ENCODE peak calls at places on chromosomes 12 and 14, in ten cellular contexts. Q is foreskin fibroblast, J is brain microvascular endothelial cell, F is keratinocyte, H is progenitor cell of endocrine pancreas, G is gastrocnemius medialis, U is fibroblast of mammary gland, T is breast epithelium, W is H9, E is GM10248. M is an unnamed sample.

GRCh38 chr14:104119119-104119699 is 19.2 kb upstream of the KIF26A start:
- DNase-seq in E (no peak), G (no peak), U (no peak), Q (no peak), H (no peak), F (no peak), W (peak; percentile 31), J (no peak), T (no peak), M (no peak)

GRCh38 chr14:78933948-78934524 is 763.9 kb downstream of the NRXN3 start:
- DNase-seq in Q (peak; percentile 45), U (peak; percentile 46), G (no peak), W (no peak), F (no peak), J (no peak), T (no peak), E (peak; percentile 30), H (no peak), M (peak; percentile 25)

GRCh38 chr12:84079621-84080020 is 833.0 kb downstream of the SLC6A15 start:
- DNase-seq in E (no peak), J (peak; percentile 38), W (no peak), H (no peak), U (no peak), G (no peak), Q (peak; percentile 44), F (no peak), T (no peak), M (no peak)

GRCh38 chr12:46664771-46665287 is 161.0 kb downstream of the SLC38A4 start:
- DNase-seq in G (peak; percentile 33), T (no peak), H (no peak), J (peak; percentile 86), E (peak; percentile 29), U (peak; percentile 96), Q (peak; percentile 94), F (no peak), W (no peak), M (peak; percentile 87)

GRCh38 chr12:16198884-16199283 is 78.6 kb downstream of the SLC15A5 start:
- DNase-seq in Q (no peak), T (no peak), W (peak; percentile 59), U (no peak), G (no peak), F (no peak), H (no peak), J (no peak), E (peak; percentile 14), M (no peak)

GRCh38 chr14:103927566-103927965 is 690 bp upstream of the TDRD9 start:
- DNase-seq in G (no peak), W (no peak), H (no peak), F (no peak), U (no peak), Q (no peak), E (no peak), T (no peak), J (no peak), M (no peak)

GRCh38 chr12:5013206-5013830 is 30.4 kb upstream of the KCNA5 start:
- DNase-seq in U (peak; percentile 71), H (no peak), F (no peak), J (no peak), G (peak; percentile 54), T (peak; percentile 37), E (no peak), W (no peak), Q (no peak), M (no peak)

GRCh38 chr14:91186515-91187066 is 57.9 kb downstream of the GPR68 start:
- DNase-seq in W (no peak), J (no peak), G (no peak), Q (peak; percentile 76), U (peak; percentile 47), H (no peak), E (no peak), F (peak; percentile 5), T (no peak), M (peak; percentile 31)

GRCh38 chr14:58646479-58646878 is 8.7 kb downstream of the DACT1 start:
- DNase-seq in U (no peak), T (no peak), W (no peak), J (no peak), H (no peak), F (no peak), G (no peak), Q (no peak), E (no peak), M (no peak)

GRCh38 chr14:39175445-39176262 is 600 bp downstream of the PNN start:
- DNase-seq in U (peak; percentile 26), H (peak; percentile 49), J (no peak), T (no peak), W (peak; percentile 41), F (no peak), G (no peak), E (peak; percentile 38), Q (peak; percentile 46), M (no peak)

GRCh38 chr12:11861864-11862600 is 208.7 kb upstream of the BCL2L14 start:
- DNase-seq in E (no peak), H (no peak), W (no peak), T (no peak), G (no peak), U (no peak), Q (no peak), J (no peak), F (no peak), M (no peak)

GRCh38 chr12:122138181-122138580 is 35.8 kb downstream of the IL31 start:
- DNase-seq in W (no peak), T (no peak), H (no peak), G (no peak), Q (no peak), F (no peak), E (no peak), J (no peak), U (no peak), M (no peak)

GRCh38 chr12:122137681-122138080 is 36.3 kb downstream of the IL31 start:
- DNase-seq in Q (no peak), E (no peak), F (peak; percentile 19), J (no peak), T (peak; percentile 36), G (no peak), W (peak; percentile 88), U (no peak), H (no peak), M (no peak)

GRCh38 chr12:122138616-122139015 is 35.4 kb downstream of the IL31 start:
- DNase-seq in E (no peak), H (no peak), Q (no peak), U (no peak), T (no peak), F (no peak), W (no peak), G (no peak), J (no peak), M (no peak)

GRCh38 chr12:122135437-122136031 is 38.5 kb downstream of the IL31 start:
- DNase-seq in U (no peak), T (no peak), J (no peak), W (no peak), H (no peak), Q (no peak), G (no peak), F (no peak), E (no peak), M (no peak)

DNA sequence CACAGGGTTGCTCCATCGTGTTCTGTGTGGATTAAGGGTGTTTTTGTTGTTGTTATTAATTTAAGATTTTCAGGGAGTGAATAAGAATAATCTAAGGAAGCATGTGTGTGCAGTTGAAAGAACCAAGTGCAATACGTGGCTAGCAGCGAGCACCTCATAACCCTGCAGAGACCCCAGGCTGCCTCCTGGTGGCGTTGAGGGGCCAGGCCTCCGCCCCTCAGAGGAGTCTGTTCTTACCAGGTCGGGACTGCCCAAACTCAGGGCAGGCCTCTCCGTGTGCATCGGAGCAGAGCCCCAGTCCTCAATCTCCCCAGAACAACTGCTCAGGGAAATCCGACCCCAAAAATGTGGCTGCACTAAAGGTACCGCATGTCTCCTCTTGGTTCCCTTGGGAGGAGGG is 36.8 kb downstream of the IL31 start:
- DNase-seq in E (no peak), W (peak; percentile 88), J (no peak), T (no peak), U (no peak), G (no peak), H (no peak), Q (no peak), F (no peak), M (no peak)
- TF ChIP-seq CTCF in E (no peak), W (peak; percentile 76), J (peak; percentile 49), T (no peak), U (peak; percentile 3), G (no peak), H (peak; percentile 42), Q (peak; percentile 9), F (peak; percentile 26), M (peak; percentile 13)

GRCh38 chr14:32205984-32206383 is 2.9 kb upstream of the RNU6-8 start:
- DNase-seq in G (no peak), J (no peak), W (peak; percentile 49), E (no peak), Q (no peak), U (no peak), F (no peak), H (no peak), T (no peak), M (no peak)
- TF ChIP-seq CTCF in G (no peak), J (no peak), W (peak; percentile 40), E (no peak), Q (no peak), U (no peak), F (no peak), H (no peak), T (no peak), M (no peak)

GRCh38 chr12:3203713-3204112 is 126.5 kb downstream of the TSPAN9 start:
- DNase-seq in G (no peak), U (no peak), J (no peak), E (no peak), Q (no peak), T (no peak), H (no peak), W (no peak), F (no peak), M (no peak)

GRCh38 chr12:3204143-3204542 is 127.0 kb downstream of the TSPAN9 start:
- DNase-seq in H (no peak), W (peak; percentile 75), E (no peak), J (no peak), F (no peak), T (no peak), Q (no peak), U (no peak), G (no peak), M (no peak)

GRCh38 chr12:3200779-3201738 is 123.9 kb downstream of the TSPAN9 start:
- DNase-seq in F (no peak), E (no peak), Q (peak; percentile 46), T (no peak), J (no peak), W (no peak), G (no peak), H (no peak), U (peak; percentile 12), M (no peak)

GRCh38 chr12:3201741-3202500 is 124.7 kb downstream of the TSPAN9 start:
- DNase-seq in H (no peak), Q (peak; percentile 39), E (no peak), G (no peak), J (no peak), F (no peak), T (no peak), W (no peak), U (peak; percentile 12), M (no peak)

GRCh38 chr12:3202734-3203446 is 125.7 kb downstream of the TSPAN9 start:
- DNase-seq in T (no peak), Q (peak; percentile 75), U (peak; percentile 40), G (peak; percentile 42), J (no peak), F (no peak), W (peak; percentile 81), H (peak; percentile 82), E (peak; percentile 75), M (no peak)
- TF ChIP-seq CTCF in T (peak; percentile 96), Q (peak; percentile 96), U (peak; percentile 90), G (peak; percentile 90), J (peak; percentile 99), F (peak; percentile 95), W (peak; percentile 94), H (peak; percentile 96), E (peak; percentile 81), M (peak; percentile 97)

GRCh38 chr12:107320031-107320928 is 226.9 kb upstream of the CRY1 start:
- DNase-seq in G (no peak), U (no peak), W (peak; percentile 87), E (no peak), H (no peak), T (peak; percentile 86), F (peak; percentile 68), J (peak; percentile 45), Q (peak; percentile 73), M (no peak)
- TF ChIP-seq CTCF in G (no peak), U (no peak), W (no peak), E (no peak), H (no peak), T (no peak), F (no peak), J (no peak), Q (no peak), M (no peak)